ENCODE peak calls at places on chromosomes 4 and X, in ten cellular contexts. C is activated T-cell treated with anti-CD3 and anti-CD28 coated beads, Interleukin-2, amount 50 U/mL, for 24 hours; O is Caco-2; N is NCI-H2171; U is fibroblast of lung; Y is T-helper 9 cell; I is activated CD4-positive, alpha-beta T cell treated with anti-CD3 and anti-CD28 coated beads, Interleukin-2, amount 10 ng/mL, durations not matched to agents 7 days and 5 days; Q is naive B cell; V is adipocyte; G is neural progenitor cell. L is an unnamed sample.

GRCh38 chr4:10311939-10312338 is 145.3 kb downstream of the ZNF518B start:
- DNase-seq in C (no peak), O (no peak), N (no peak), U (no peak), Y (no peak), I (no peak), Q (no peak), V (no peak), G (no peak), L (no peak)

GRCh38 chrX:11787564-11787963 is 29.5 kb downstream of the MSL3 start:
- DNase-seq in C (peak), O (peak), N (no peak), U (peak), Y (peak), I (peak), Q (peak), V (peak), G (peak), L (peak)

GRCh38 chr4:54099287-54099958 is 540 bp upstream of the GSX2 start:
- DNase-seq in C (no peak), O (no peak), N (no peak), U (peak), Y (no peak), I (no peak), Q (no peak), V (peak), G (peak), L (no peak)

GRCh38 chr4:169774466-169775445 is 17.0 kb upstream of the HPF1 start:
- DNase-seq in C (peak), O (no peak), N (no peak), U (no peak), Y (peak), I (peak), Q (peak), V (peak), G (peak), L (peak)

GRCh38 chr4:77950204-77950603 is 87.6 kb downstream of the MRPL1 start:
- DNase-seq in C (no peak), O (no peak), N (no peak), U (peak), Y (no peak), I (no peak), Q (no peak), V (no peak), G (no peak), L (no peak)

GRCh38 chrX:32153586-32153985 is 1057.8 kb downstream of the DMD start:
- DNase-seq in C (no peak), O (no peak), N (no peak), U (no peak), Y (no peak), I (no peak), Q (no peak), V (no peak), G (no peak), L (no peak)

GRCh38 chr4:139670765-139671164 is 5.1 kb downstream of the MGST2 start:
- DNase-seq in C (no peak), O (no peak), N (no peak), U (no peak), Y (no peak), I (no peak), Q (no peak), V (no peak), G (no peak), L (no peak)

GRCh38 chrX:79095441-79096338 is 48.8 kb upstream of the GPR174 start:
- DNase-seq in C (no peak), O (no peak), N (no peak), U (no peak), Y (no peak), I (no peak), Q (no peak), V (no peak), G (no peak), L (peak)

GRCh38 chrX:471239-471638 is 84.5 kb upstream of the PPP2R3B start:
- DNase-seq in C (no peak), O (no peak), N (no peak), U (no peak), Y (no peak), I (no peak), Q (no peak), V (peak), G (no peak), L (no peak)

GRCh38 chrX:22652596-22652995 is 347.2 kb upstream of the DDX53 start:
- DNase-seq in C (no peak), O (peak), N (no peak), U (peak), Y (no peak), I (no peak), Q (no peak), V (peak), G (peak), L (no peak)

GRCh38 chr4:17066972-17067371 is 168.5 kb upstream of the LDB2 start:
- DNase-seq in C (no peak), O (no peak), N (no peak), U (peak), Y (no peak), I (no peak), Q (no peak), V (peak), G (no peak), L (no peak)

GRCh38 chrX:19839770-19840254 is 47.6 kb downstream of the SH3KBP1 start:
- DNase-seq in C (peak), O (no peak), N (no peak), U (peak), Y (no peak), I (peak), Q (no peak), V (no peak), G (no peak), L (peak)

L was measured in CD4-positive, CD25-positive, alpha-beta regulatory T cell.